ENCODE peak calls at places on chromosomes 3 and 15, in nine cellular contexts. One of them, this sample, is unnamed.

GRCh38 chr3:152050782-152051405 is 177.5 kb downstream of the SUCNR1 start:
- DNase-seq in A673: no peak
- DNase-seq in right atrium auricular region: no peak
- DNase-seq in cardiac muscle cell: no peak
- DNase-seq in mesothelial cell of epicardium: no peak
- DNase-seq in neural progenitor cell: no peak
- DNase-seq in CD14-positive monocyte: no peak
- DNase-seq in WERI-Rb-1: no peak
- DNase-seq in stomach: no peak
- DNase-seq in this sample: no peak

GRCh38 chr3:168495251-168495650 is 399.5 kb upstream of the GOLIM4 start:
- DNase-seq in CD14-positive monocyte: no peak
- DNase-seq in A673: no peak
- DNase-seq in mesothelial cell of epicardium: no peak
- DNase-seq in neural progenitor cell: no peak
- DNase-seq in cardiac muscle cell: no peak
- DNase-seq in stomach: no peak
- DNase-seq in right atrium auricular region: no peak
- DNase-seq in WERI-Rb-1: no peak
- DNase-seq in this sample: no peak

GRCh38 chr15:67771201-67771600 is 54.1 kb upstream of the SKOR1 start:
- DNase-seq in CD14-positive monocyte: no peak
- DNase-seq in neural progenitor cell: peak
- DNase-seq in A673: no peak
- DNase-seq in right atrium auricular region: no peak
- DNase-seq in WERI-Rb-1: peak
- DNase-seq in mesothelial cell of epicardium: no peak
- DNase-seq in stomach: no peak
- DNase-seq in cardiac muscle cell: peak
- DNase-seq in this sample: no peak

GRCh38 chr3:184354740-184355139 is 6.7 kb downstream of the CLCN2 start:
- DNase-seq in mesothelial cell of epicardium: no peak
- DNase-seq in right atrium auricular region: no peak
- DNase-seq in cardiac muscle cell: no peak
- DNase-seq in stomach: no peak
- DNase-seq in neural progenitor cell: no peak
- DNase-seq in CD14-positive monocyte: no peak
- DNase-seq in WERI-Rb-1: no peak
- DNase-seq in A673: no peak
- DNase-seq in this sample: no peak

GRCh38 chr15:24835301-24835700 is 119.5 kb upstream of the SNRPN start:
- DNase-seq in A673: no peak
- DNase-seq in WERI-Rb-1: no peak
- DNase-seq in neural progenitor cell: no peak
- DNase-seq in mesothelial cell of epicardium: no peak
- DNase-seq in cardiac muscle cell: no peak
- DNase-seq in CD14-positive monocyte: no peak
- DNase-seq in stomach: no peak
- DNase-seq in right atrium auricular region: no peak
- DNase-seq in this sample: no peak

GRCh38 chr3:10688126-10688525 is 127.9 kb upstream of the SLC6A11 start:
- DNase-seq in right atrium auricular region: no peak
- DNase-seq in cardiac muscle cell: no peak
- DNase-seq in neural progenitor cell: no peak
- DNase-seq in WERI-Rb-1: no peak
- DNase-seq in stomach: no peak
- DNase-seq in mesothelial cell of epicardium: no peak
- DNase-seq in A673: no peak
- DNase-seq in CD14-positive monocyte: no peak
- DNase-seq in this sample: no peak

GRCh38 chr3:66803206-66803605 is 194.9 kb upstream of the KBTBD8 start:
- DNase-seq in cardiac muscle cell: no peak
- DNase-seq in stomach: no peak
- DNase-seq in neural progenitor cell: peak
- DNase-seq in WERI-Rb-1: no peak
- DNase-seq in mesothelial cell of epicardium: no peak
- DNase-seq in CD14-positive monocyte: no peak
- DNase-seq in A673: peak
- DNase-seq in right atrium auricular region: no peak
- DNase-seq in this sample: no peak

GRCh38 chr3:153052096-153052460 is 109.9 kb upstream of the RAP2B start:
- DNase-seq in neural progenitor cell: no peak
- DNase-seq in stomach: peak
- DNase-seq in WERI-Rb-1: no peak
- DNase-seq in cardiac muscle cell: peak
- DNase-seq in right atrium auricular region: peak
- DNase-seq in CD14-positive monocyte: no peak
- DNase-seq in mesothelial cell of epicardium: no peak
- DNase-seq in A673: peak
- DNase-seq in this sample: peak

GRCh38 chr15:95440712-95441111 is 889.8 kb upstream of the NR2F2 start:
- DNase-seq in mesothelial cell of epicardium: no peak
- DNase-seq in WERI-Rb-1: no peak
- DNase-seq in CD14-positive monocyte: no peak
- DNase-seq in stomach: no peak
- DNase-seq in neural progenitor cell: no peak
- DNase-seq in cardiac muscle cell: no peak
- DNase-seq in A673: no peak
- DNase-seq in right atrium auricular region: no peak
- DNase-seq in this sample: no peak

GRCh38 chr3:171809513-171810277 is 588 bp downstream of the PLD1 start:
- DNase-seq in cardiac muscle cell: peak
- DNase-seq in right atrium auricular region: peak
- DNase-seq in neural progenitor cell: peak
- DNase-seq in WERI-Rb-1: no peak
- DNase-seq in stomach: peak
- DNase-seq in CD14-positive monocyte: peak
- DNase-seq in A673: peak
- DNase-seq in mesothelial cell of epicardium: no peak
- DNase-seq in this sample: peak

GRCh38 chr3:42544492-42545283 is 37.1 kb downstream of the SEC22C start:
- DNase-seq in CD14-positive monocyte: no peak
- DNase-seq in mesothelial cell of epicardium: no peak
- DNase-seq in WERI-Rb-1: no peak
- DNase-seq in A673: no peak
- DNase-seq in right atrium auricular region: peak
- DNase-seq in cardiac muscle cell: peak
- DNase-seq in stomach: peak
- DNase-seq in neural progenitor cell: no peak
- DNase-seq in this sample: no peak

GRCh38 chr3:171873561-171873960 is 30.4 kb downstream of the TMEM212 start:
- DNase-seq in CD14-positive monocyte: no peak
- DNase-seq in cardiac muscle cell: no peak
- DNase-seq in neural progenitor cell: no peak
- DNase-seq in right atrium auricular region: no peak
- DNase-seq in stomach: no peak
- DNase-seq in A673: peak
- DNase-seq in WERI-Rb-1: no peak
- DNase-seq in mesothelial cell of epicardium: no peak
- DNase-seq in this sample: no peak

GRCh38 chr3:19149388-19149787 is 1.1 kb downstream of the KCNH8 start:
- DNase-seq in right atrium auricular region: no peak
- DNase-seq in neural progenitor cell: peak
- DNase-seq in CD14-positive monocyte: no peak
- DNase-seq in stomach: no peak
- DNase-seq in A673: peak
- DNase-seq in cardiac muscle cell: peak
- DNase-seq in mesothelial cell of epicardium: peak
- DNase-seq in WERI-Rb-1: no peak
- DNase-seq in this sample: no peak

GRCh38 chr15:47473857-47474256 is 243.4 kb upstream of the SEMA6D start:
- DNase-seq in right atrium auricular region: peak
- DNase-seq in CD14-positive monocyte: no peak
- DNase-seq in stomach: no peak
- DNase-seq in neural progenitor cell: no peak
- DNase-seq in WERI-Rb-1: no peak
- DNase-seq in mesothelial cell of epicardium: no peak
- DNase-seq in cardiac muscle cell: no peak
- DNase-seq in A673: no peak
- DNase-seq in this sample: no peak

GRCh38 chr15:88861621-88862020 is 33.7 kb downstream of the HAPLN3 start:
- DNase-seq in CD14-positive monocyte: no peak
- DNase-seq in stomach: no peak
- DNase-seq in right atrium auricular region: no peak
- DNase-seq in neural progenitor cell: no peak
- DNase-seq in mesothelial cell of epicardium: no peak
- DNase-seq in A673: no peak
- DNase-seq in WERI-Rb-1: no peak
- DNase-seq in cardiac muscle cell: no peak
- DNase-seq in this sample: no peak

GRCh38 chr3:32337501-32337900 is 54.2 kb upstream of the CMTM7 start:
- DNase-seq in neural progenitor cell: no peak
- DNase-seq in cardiac muscle cell: no peak
- DNase-seq in CD14-positive monocyte: no peak
- DNase-seq in A673: no peak
- DNase-seq in stomach: no peak
- DNase-seq in WERI-Rb-1: no peak
- DNase-seq in mesothelial cell of epicardium: no peak
- DNase-seq in right atrium auricular region: no peak
- DNase-seq in this sample: no peak

GRCh38 chr3:32340639-32341365 is 50.9 kb upstream of the CMTM7 start:
- DNase-seq in stomach: no peak
- DNase-seq in right atrium auricular region: no peak
- DNase-seq in cardiac muscle cell: no peak
- DNase-seq in WERI-Rb-1: no peak
- DNase-seq in mesothelial cell of epicardium: no peak
- DNase-seq in CD14-positive monocyte: no peak
- DNase-seq in A673: no peak
- DNase-seq in neural progenitor cell: no peak
- DNase-seq in this sample: no peak

GRCh38 chr3:32335365-32336122 is 56.1 kb upstream of the CMTM7 start:
- DNase-seq in WERI-Rb-1: no peak
- DNase-seq in A673: no peak
- DNase-seq in mesothelial cell of epicardium: no peak
- DNase-seq in CD14-positive monocyte: no peak
- DNase-seq in stomach: no peak
- DNase-seq in neural progenitor cell: no peak
- DNase-seq in cardiac muscle cell: peak
- DNase-seq in right atrium auricular region: no peak
- DNase-seq in this sample: no peak

GRCh38 chr3:32336123-32336518 is 55.5 kb upstream of the CMTM7 start:
- DNase-seq in cardiac muscle cell: peak
- DNase-seq in WERI-Rb-1: no peak
- DNase-seq in right atrium auricular region: no peak
- DNase-seq in CD14-positive monocyte: no peak
- DNase-seq in neural progenitor cell: no peak
- DNase-seq in stomach: no peak
- DNase-seq in A673: no peak
- DNase-seq in mesothelial cell of epicardium: peak
- DNase-seq in this sample: no peak

DNA sequence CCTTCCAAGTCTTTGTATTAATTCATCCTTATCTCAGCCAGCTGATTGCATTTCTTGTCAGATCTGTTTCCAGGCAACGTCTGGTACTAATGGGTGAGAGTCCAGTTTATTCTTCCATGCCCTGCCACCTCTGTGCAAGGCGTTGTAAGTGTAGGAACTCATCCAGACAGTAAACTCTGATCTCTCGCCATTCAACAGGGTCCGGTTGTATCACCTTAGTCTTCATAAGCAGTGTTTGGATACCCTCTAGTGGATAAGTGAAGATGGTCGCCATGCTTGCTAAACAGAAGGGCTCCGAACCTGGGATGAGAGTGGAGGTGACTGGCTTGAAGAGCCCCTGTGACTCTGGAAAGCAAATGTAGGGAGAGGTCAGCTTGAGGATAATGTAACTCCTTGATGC is 51.6 kb upstream of the CMTM7 start:
- DNase-seq in cardiac muscle cell: peak
- DNase-seq in CD14-positive monocyte: no peak
- DNase-seq in right atrium auricular region: no peak
- DNase-seq in mesothelial cell of epicardium: no peak
- DNase-seq in WERI-Rb-1: peak
- DNase-seq in A673: peak
- DNase-seq in neural progenitor cell: peak
- DNase-seq in stomach: no peak
- DNase-seq in this sample: no peak
- TF ChIP-seq CTCF in cardiac muscle cell: peak
- TF ChIP-seq CTCF in CD14-positive monocyte: no peak
- TF ChIP-seq CTCF in right atrium auricular region: peak
- TF ChIP-seq CTCF in mesothelial cell of epicardium: peak
- TF ChIP-seq CTCF in WERI-Rb-1: peak
- TF ChIP-seq CTCF in A673: peak
- TF ChIP-seq CTCF in neural progenitor cell: peak
- TF ChIP-seq CTCF in stomach: peak
- TF ChIP-seq CTCF in this sample: peak

GRCh38 chr15:31525296-31525695 is 198.7 kb downstream of the KLF13 start:
- DNase-seq in WERI-Rb-1: no peak
- DNase-seq in mesothelial cell of epicardium: no peak
- DNase-seq in right atrium auricular region: no peak
- DNase-seq in CD14-positive monocyte: no peak
- DNase-seq in cardiac muscle cell: no peak
- DNase-seq in stomach: no peak
- DNase-seq in A673: no peak
- DNase-seq in neural progenitor cell: no peak
- DNase-seq in this sample: no peak
- TF ChIP-seq CTCF in WERI-Rb-1: no peak
- TF ChIP-seq CTCF in mesothelial cell of epicardium: no peak
- TF ChIP-seq CTCF in right atrium auricular region: no peak
- TF ChIP-seq CTCF in CD14-positive monocyte: no peak
- TF ChIP-seq CTCF in cardiac muscle cell: no peak
- TF ChIP-seq CTCF in stomach: no peak
- TF ChIP-seq CTCF in A673: no peak
- TF ChIP-seq CTCF in neural progenitor cell: no peak
- TF ChIP-seq CTCF in this sample: no peak

GRCh38 chr3:131564812-131565211 is 62.0 kb upstream of the MRPL3 start:
- DNase-seq in mesothelial cell of epicardium: no peak
- DNase-seq in CD14-positive monocyte: no peak
- DNase-seq in cardiac muscle cell: no peak
- DNase-seq in neural progenitor cell: no peak
- DNase-seq in A673: no peak
- DNase-seq in stomach: no peak
- DNase-seq in right atrium auricular region: no peak
- DNase-seq in WERI-Rb-1: no peak
- DNase-seq in this sample: no peak

GRCh38 chr3:131555456-131555855 is 52.7 kb upstream of the MRPL3 start:
- DNase-seq in right atrium auricular region: no peak
- DNase-seq in mesothelial cell of epicardium: no peak
- DNase-seq in A673: no peak
- DNase-seq in WERI-Rb-1: no peak
- DNase-seq in stomach: no peak
- DNase-seq in CD14-positive monocyte: no peak
- DNase-seq in cardiac muscle cell: no peak
- DNase-seq in neural progenitor cell: no peak
- DNase-seq in this sample: no peak

GRCh38 chr3:131561511-131561910 is 58.7 kb upstream of the MRPL3 start:
- DNase-seq in cardiac muscle cell: no peak
- DNase-seq in right atrium auricular region: no peak
- DNase-seq in mesothelial cell of epicardium: no peak
- DNase-seq in stomach: no peak
- DNase-seq in neural progenitor cell: peak
- DNase-seq in WERI-Rb-1: peak
- DNase-seq in CD14-positive monocyte: no peak
- DNase-seq in A673: peak
- DNase-seq in this sample: no peak

GRCh38 chr3:131560795-131561194 is 58.0 kb upstream of the MRPL3 start:
- DNase-seq in CD14-positive monocyte: no peak
- DNase-seq in neural progenitor cell: no peak
- DNase-seq in A673: no peak
- DNase-seq in stomach: no peak
- DNase-seq in WERI-Rb-1: no peak
- DNase-seq in right atrium auricular region: no peak
- DNase-seq in mesothelial cell of epicardium: no peak
- DNase-seq in cardiac muscle cell: no peak
- DNase-seq in this sample: no peak
- TF ChIP-seq CTCF in CD14-positive monocyte: no peak
- TF ChIP-seq CTCF in neural progenitor cell: no peak
- TF ChIP-seq CTCF in A673: no peak
- TF ChIP-seq CTCF in stomach: no peak
- TF ChIP-seq CTCF in WERI-Rb-1: no peak
- TF ChIP-seq CTCF in right atrium auricular region: no peak
- TF ChIP-seq CTCF in mesothelial cell of epicardium: no peak
- TF ChIP-seq CTCF in cardiac muscle cell: no peak
- TF ChIP-seq CTCF in this sample: no peak

GRCh38 chr3:136070953-136071949 is 105.7 kb downstream of the PPP2R3A start:
- DNase-seq in neural progenitor cell: no peak
- DNase-seq in WERI-Rb-1: no peak
- DNase-seq in mesothelial cell of epicardium: no peak
- DNase-seq in cardiac muscle cell: peak
- DNase-seq in A673: peak
- DNase-seq in stomach: no peak
- DNase-seq in CD14-positive monocyte: no peak
- DNase-seq in right atrium auricular region: peak
- DNase-seq in this sample: no peak
- TF ChIP-seq CTCF in neural progenitor cell: no peak
- TF ChIP-seq CTCF in WERI-Rb-1: no peak
- TF ChIP-seq CTCF in mesothelial cell of epicardium: no peak
- TF ChIP-seq CTCF in cardiac muscle cell: no peak
- TF ChIP-seq CTCF in A673: peak
- TF ChIP-seq CTCF in stomach: no peak
- TF ChIP-seq CTCF in CD14-positive monocyte: no peak
- TF ChIP-seq CTCF in right atrium auricular region: no peak
- TF ChIP-seq CTCF in this sample: peak

This sample was measured in esophagus muscularis mucosa.